ENCODE peak calls at places on chromosomes 7 and 10, in six cellular contexts. Y is activated naive CD4-positive, alpha-beta T cell treated with Interleukin-2 at 50 U/mL for 16 hours; N is left cardiac atrium; D is lower leg skin; I is ELF-1; U is iPS-NIHi11. K is an unnamed sample.

GRCh38 chr7:100687261-100687660 is 6.8 kb downstream of the GIGYF1 start:
- DNase-seq in U (no peak), Y (no peak), N (no peak), I (no peak), D (no peak), K (no peak)

GRCh38 chr7:148521271-148521670 is 69.3 kb upstream of the C7orf33 start:
- DNase-seq in U (no peak), I (peak), D (no peak), N (no peak), Y (no peak), K (no peak)

GRCh38 chr7:83306487-83306886 is 143.8 kb upstream of the PCLO start:
- DNase-seq in N (no peak), D (no peak), Y (no peak), U (no peak), I (no peak), K (no peak)

GRCh38 chr7:155097338-155097737 is 27.2 kb downstream of the HTR5A start:
- DNase-seq in I (no peak), N (no peak), Y (no peak), D (no peak), U (no peak), K (no peak)

GRCh38 chr7:156816943-156817572 is 75.9 kb downstream of the LMBR1 start:
- DNase-seq in D (no peak), N (no peak), I (no peak), U (no peak), Y (no peak), K (no peak)

GRCh38 chr7:79868010-79868409 is 266.6 kb upstream of the GNAI1 start:
- DNase-seq in D (peak), U (no peak), I (no peak), Y (no peak), N (no peak), K (no peak)

GRCh38 chr7:99679400-99680191 is at the start of gene CYP3A5:
- DNase-seq in U (peak), I (no peak), Y (no peak), N (no peak), D (peak), K (peak)

GRCh38 chr10:112151640-112152039 is 31.9 kb downstream of the GPAM start:
- DNase-seq in D (no peak), Y (no peak), I (no peak), N (no peak), U (no peak), K (no peak)

GRCh38 chr7:100093054-100093453 is 4.3 kb downstream of the COPS6 start:
- DNase-seq in D (no peak), U (no peak), Y (no peak), N (no peak), I (no peak), K (no peak)

GRCh38 chr7:153886506-153887391 is 165.4 kb upstream of the DPP6 start:
- DNase-seq in Y (no peak), U (peak), N (no peak), D (no peak), I (peak), K (no peak)

GRCh38 chr7:49102413-49102812 is 178.1 kb downstream of the CDC14C start:
- DNase-seq in U (no peak), N (no peak), Y (no peak), I (no peak), D (no peak), K (no peak)

GRCh38 chr7:155984028-155984607 is 171.9 kb upstream of the SHH start:
- DNase-seq in Y (no peak), I (no peak), D (no peak), N (no peak), U (no peak), K (no peak)

GRCh38 chr10:131574363-131574706 is 262.8 kb upstream of the TCERG1L start:
- DNase-seq in Y (no peak), U (no peak), I (no peak), N (no peak), D (no peak), K (no peak)

GRCh38 chr7:132321387-132321786 is 254.9 kb downstream of the PLXNA4 start:
- DNase-seq in Y (no peak), D (no peak), U (no peak), I (no peak), N (no peak), K (no peak)

GRCh38 chr10:124416733-124417132 is 2.0 kb downstream of the OAT start:
- DNase-seq in U (no peak), N (no peak), D (no peak), Y (no peak), I (no peak), K (no peak)

GRCh38 chr10:88565072-88565471 is 18.0 kb downstream of the RNLS start:
- DNase-seq in D (no peak), I (no peak), N (no peak), U (peak), Y (no peak), K (no peak)

GRCh38 chr7:107560898-107561516 is 2.7 kb downstream of the COG5 start:
- DNase-seq in D (no peak), U (no peak), N (no peak), I (no peak), Y (no peak), K (no peak)

GRCh38 chr10:13678444-13678843 is 91.7 kb downstream of the PRPF18 start:
- DNase-seq in D (no peak), Y (no peak), U (no peak), I (no peak), N (no peak), K (no peak)

GRCh38 chr10:24851595-24851994 is 100.8 kb downstream of the PRTFDC1 start:
- DNase-seq in D (no peak), I (no peak), Y (no peak), N (no peak), U (no peak), K (no peak)

GRCh38 chr7:1920266-1920681 is 250.2 kb downstream of the ELFN1 start:
- DNase-seq in U (no peak), Y (peak), I (no peak), D (no peak), N (no peak), K (no peak)

GRCh38 chr10:120260446-120260845 is 196.6 kb upstream of the PLPP4 start:
- DNase-seq in Y (no peak), I (no peak), U (no peak), N (no peak), D (no peak), K (no peak)